ENCODE peak calls at places on chromosomes 16 and 17, in ten cellular contexts. B, M, Q, W, A, Z, O, C, T and K are unnamed samples.

GRCh38 chr17:35943537-35943936 is at the start of gene LYZL6:
- DNase-seq in B (no peak), M (no peak), Q (no peak), W (no peak), A (no peak), Z (no peak), O (no peak), C (no peak), T (no peak), K (no peak)

GRCh38 chr17:46125831-46126230 is 67.4 kb downstream of the KANSL1 start:
- DNase-seq in B (no peak), M (no peak), Q (no peak), W (no peak), A (no peak), Z (no peak), O (no peak), C (no peak), T (no peak), K (no peak)

GRCh38 chr17:75684924-75685323 is 17.8 kb downstream of the SAP30BP start:
- DNase-seq in B (peak), M (no peak), Q (no peak), W (no peak), A (no peak), Z (no peak), O (no peak), C (no peak), T (no peak), K (peak)

GRCh38 chr16:12323007-12323699 is 346.6 kb downstream of the SNX29 start:
- DNase-seq in B (no peak), M (no peak), Q (no peak), W (no peak), A (no peak), Z (no peak), O (no peak), C (no peak), T (no peak), K (no peak)

GRCh38 chr16:19071811-19072777 is 4.7 kb downstream of the COQ7 start:
- DNase-seq in B (peak), M (peak), Q (peak), W (no peak), A (peak), Z (peak), O (no peak), C (peak), T (no peak), K (peak)

GRCh38 chr17:16980813-16981731 is 9.2 kb upstream of the TNFRSF13B start:
- DNase-seq in B (peak), M (peak), Q (no peak), W (no peak), A (no peak), Z (no peak), O (no peak), C (no peak), T (no peak), K (no peak)

GRCh38 chr17:72407336-72408121 is 286.7 kb downstream of the SOX9 start:
- DNase-seq in B (peak), M (peak), Q (no peak), W (peak), A (no peak), Z (peak), O (peak), C (peak), T (no peak), K (peak)

GRCh38 chr17:42212382-42212781 is 18.1 kb upstream of the GHDC start:
- DNase-seq in B (no peak), M (no peak), Q (no peak), W (no peak), A (no peak), Z (no peak), O (no peak), C (peak), T (no peak), K (no peak)

GRCh38 chr17:2337811-2338657 is 733 bp downstream of the SGSM2 start:
- DNase-seq in B (peak), M (peak), Q (peak), W (no peak), A (peak), Z (peak), O (no peak), C (peak), T (no peak), K (peak)

GRCh38 chr17:13182854-13183253 is 165.0 kb upstream of the ELAC2 start:
- DNase-seq in B (no peak), M (no peak), Q (peak), W (no peak), A (no peak), Z (no peak), O (no peak), C (no peak), T (no peak), K (no peak)

GRCh38 chr17:76370261-76370993 is 14.0 kb upstream of the SPHK1 start:
- DNase-seq in B (peak), M (no peak), Q (no peak), W (peak), A (no peak), Z (peak), O (no peak), C (peak), T (no peak), K (peak)

GRCh38 chr17:17386143-17386800 is 83.1 kb downstream of the NT5M start:
- DNase-seq in B (no peak), M (peak), Q (no peak), W (no peak), A (no peak), Z (no peak), O (no peak), C (no peak), T (no peak), K (no peak)

GRCh38 chr17:68456529-68457167 is 648 bp downstream of the WIPI1 start:
- DNase-seq in B (peak), M (peak), Q (peak), W (peak), A (peak), Z (peak), O (no peak), C (peak), T (peak), K (peak)

GRCh38 chr16:588889-589657 is 793 bp upstream of the RAB40C start:
- DNase-seq in B (peak), M (peak), Q (peak), W (peak), A (peak), Z (peak), O (peak), C (peak), T (peak), K (peak)

GRCh38 chr17:27376637-27377547 is 79.4 kb upstream of the KSR1 start:
- DNase-seq in B (no peak), M (no peak), Q (no peak), W (no peak), A (no peak), Z (no peak), O (no peak), C (peak), T (no peak), K (peak)

GRCh38 chr16:57988929-57989328 is 11.5 kb downstream of the ZNF319 start:
- DNase-seq in B (no peak), M (peak), Q (no peak), W (no peak), A (no peak), Z (peak), O (no peak), C (no peak), T (no peak), K (no peak)

GRCh38 chr16:30628628-30629342 is 18.6 kb upstream of the ZNF689 start:
- DNase-seq in B (peak), M (peak), Q (peak), W (peak), A (peak), Z (peak), O (no peak), C (peak), T (peak), K (peak)

GRCh38 chr17:29732613-29733012 is 109.9 kb upstream of the CORO6 start:
- DNase-seq in B (no peak), M (no peak), Q (no peak), W (no peak), A (peak), Z (no peak), O (peak), C (no peak), T (no peak), K (peak)

GRCh38 chr17:77814091-77814772 is 144.3 kb upstream of the TNRC6C start:
- DNase-seq in B (no peak), M (no peak), Q (no peak), W (no peak), A (no peak), Z (no peak), O (no peak), C (no peak), T (no peak), K (no peak)

GRCh38 chr17:77808663-77809425 is 149.7 kb upstream of the TNRC6C start:
- DNase-seq in B (no peak), M (peak), Q (no peak), W (no peak), A (no peak), Z (no peak), O (no peak), C (no peak), T (no peak), K (no peak)

GRCh38 chr17:77809814-77810213 is 148.7 kb upstream of the TNRC6C start:
- DNase-seq in B (no peak), M (no peak), Q (no peak), W (no peak), A (no peak), Z (no peak), O (no peak), C (no peak), T (no peak), K (no peak)

GRCh38 chr17:77810536-77810935 is 148.0 kb upstream of the TNRC6C start:
- DNase-seq in B (no peak), M (peak), Q (no peak), W (no peak), A (no peak), Z (no peak), O (no peak), C (peak), T (no peak), K (peak)

GRCh38 chr17:77811521-77811920 is 147.0 kb upstream of the TNRC6C start:
- DNase-seq in B (no peak), M (peak), Q (no peak), W (no peak), A (no peak), Z (peak), O (no peak), C (no peak), T (no peak), K (no peak)
- TF ChIP-seq CTCF in B (no peak), M (no peak), Q (no peak), W (no peak), A (no peak), Z (no peak), O (no peak), C (no peak), T (no peak), K (no peak)

GRCh38 chr16:74304164-74304834 is 7.7 kb downstream of the PSMD7 start:
- DNase-seq in B (no peak), M (no peak), Q (no peak), W (no peak), A (no peak), Z (no peak), O (no peak), C (no peak), T (no peak), K (no peak)
- TF ChIP-seq CTCF in B (peak), M (peak), Q (no peak), W (peak), A (peak), Z (no peak), O (peak), C (peak), T (peak), K (peak)

GRCh38 chr16:66548068-66548467 is 1.9 kb downstream of the TK2 start:
- DNase-seq in B (no peak), M (no peak), Q (no peak), W (no peak), A (no peak), Z (no peak), O (no peak), C (no peak), T (no peak), K (no peak)

GRCh38 chr16:66548868-66549267 is 1.1 kb downstream of the TK2 start:
- DNase-seq in B (no peak), M (no peak), Q (no peak), W (no peak), A (no peak), Z (no peak), O (no peak), C (no peak), T (no peak), K (no peak)

GRCh38 chr16:66547101-66547989 is 2.6 kb downstream of the TK2 start:
- DNase-seq in B (no peak), M (no peak), Q (no peak), W (no peak), A (no peak), Z (no peak), O (no peak), C (no peak), T (no peak), K (no peak)

GRCh38 chr16:66551362-66551761 is 1.0 kb upstream of the CKLF start:
- DNase-seq in B (peak), M (peak), Q (peak), W (no peak), A (peak), Z (peak), O (no peak), C (no peak), T (no peak), K (no peak)

GRCh38 chr16:66549284-66550131 is at the start of gene TK2:
- DNase-seq in B (peak), M (peak), Q (peak), W (peak), A (peak), Z (peak), O (no peak), C (peak), T (peak), K (peak)
- TF ChIP-seq CTCF in B (peak), M (no peak), Q (no peak), W (peak), A (peak), Z (no peak), O (peak), C (no peak), T (peak), K (peak)

GRCh38 chr17:63697341-63698286 is 2.3 kb downstream of the LIMD2 start:
- DNase-seq in B (peak), M (peak), Q (peak), W (no peak), A (no peak), Z (peak), O (no peak), C (no peak), T (no peak), K (no peak)
- TF ChIP-seq CTCF in B (peak), M (peak), Q (peak), W (peak), A (peak), Z (peak), O (peak), C (no peak), T (peak), K (peak)